ENCODE peak calls at places on chromosomes 2 and 18, in ten cellular contexts. P, X, V, D, R, Z, W, L, N and G are unnamed samples.

GRCh38 chr18:55433140-55433539 is 154.9 kb downstream of the TCF4 start:
- DNase-seq in L (no peak), Z (no peak), R (no peak), D (no peak), P (no peak), X (no peak), N (no peak), V (no peak), W (no peak), G (no peak)

GRCh38 chr2:136214284-136214683 is 96.3 kb upstream of the CXCR4 start:
- DNase-seq in L (no peak), N (no peak), W (no peak), P (no peak), R (peak; percentile 48), D (no peak), V (no peak), Z (no peak), X (no peak), G (peak; percentile 25)

GRCh38 chr2:173914055-173914922 is 50.9 kb downstream of the SP3 start:
- DNase-seq in Z (no peak), P (peak; percentile 37), L (no peak), N (no peak), R (no peak), D (no peak), V (no peak), W (no peak), X (no peak), G (no peak)

GRCh38 chr2:186570587-186570986 is 19.3 kb upstream of the ITGAV start:
- DNase-seq in W (no peak), V (no peak), X (no peak), Z (peak; percentile 64), D (no peak), L (no peak), P (no peak), R (peak; percentile 44), N (no peak), G (no peak)

GRCh38 chr2:144648837-144649485 is 129.0 kb upstream of the ZEB2 start:
- DNase-seq in Z (no peak), W (no peak), D (no peak), P (no peak), X (no peak), N (no peak), V (no peak), L (no peak), R (no peak), G (no peak)

GRCh38 chr18:39721712-39722111 is 2156.1 kb upstream of the CELF4 start:
- DNase-seq in Z (no peak), V (no peak), N (no peak), D (no peak), R (no peak), W (no peak), L (no peak), X (no peak), P (no peak), G (no peak)

GRCh38 chr2:21423854-21424253 is 300.1 kb downstream of the TDRD15 start:
- DNase-seq in Z (no peak), N (no peak), L (no peak), P (no peak), D (no peak), W (no peak), X (no peak), R (no peak), V (no peak), G (no peak)

GRCh38 chr2:233807966-233808892 is 30.1 kb downstream of the MROH2A start:
- DNase-seq in R (no peak), D (no peak), W (no peak), P (no peak), V (no peak), N (peak; percentile 30), X (no peak), Z (no peak), L (no peak), G (no peak)

GRCh38 chr2:51795248-51795888 is 763.4 kb upstream of the NRXN1 start:
- DNase-seq in L (no peak), N (peak; percentile 92), D (peak; percentile 36), W (no peak), V (no peak), X (no peak), P (peak; percentile 16), Z (no peak), R (peak; percentile 15), G (no peak)

GRCh38 chr18:30908381-30908780 is 134.2 kb downstream of the DSC3 start:
- DNase-seq in W (no peak), V (no peak), L (no peak), N (no peak), Z (no peak), D (no peak), P (no peak), R (no peak), X (no peak), G (no peak)

GRCh38 chr18:54303408-54303807 is 34.1 kb downstream of the POLI start:
- DNase-seq in X (no peak), V (no peak), R (no peak), D (no peak), L (no peak), Z (no peak), N (no peak), P (no peak), W (no peak), G (no peak)

GRCh38 chr2:203590496-203590895 is 55.4 kb upstream of the RAPH1 start:
- DNase-seq in L (no peak), Z (no peak), V (no peak), P (no peak), R (no peak), D (no peak), X (no peak), W (no peak), N (no peak), G (no peak)

GRCh38 chr2:46811379-46812310 is 104.0 kb downstream of the MCFD2 start:
- DNase-seq in D (no peak), L (no peak), W (no peak), P (no peak), N (peak; percentile 9), R (no peak), Z (no peak), V (no peak), X (no peak), G (no peak)

GRCh38 chr2:232877940-232878511 is 8.0 kb downstream of the SNORC start:
- DNase-seq in N (no peak), V (no peak), R (no peak), X (peak; percentile 4), W (no peak), P (no peak), D (no peak), Z (no peak), L (no peak), G (no peak)

GRCh38 chr2:47833516-47833968 is 50.6 kb downstream of the MSH6 start:
- DNase-seq in Z (no peak), R (no peak), D (no peak), X (no peak), W (no peak), L (no peak), V (peak; percentile 9), P (no peak), N (no peak), G (peak; percentile 52)

GRCh38 chr2:47842846-47843245 is 59.9 kb downstream of the MSH6 start:
- DNase-seq in X (no peak), R (no peak), L (no peak), D (no peak), P (no peak), V (no peak), W (no peak), N (no peak), Z (no peak), G (no peak)

GRCh38 chr2:47844162-47844561 is 61.2 kb downstream of the MSH6 start:
- DNase-seq in N (no peak), D (no peak), W (no peak), Z (no peak), V (no peak), P (no peak), X (no peak), R (no peak), L (no peak), G (no peak)

GRCh38 chr2:47838249-47838648 is 55.3 kb downstream of the MSH6 start:
- DNase-seq in V (no peak), P (no peak), X (no peak), R (no peak), Z (no peak), W (no peak), D (no peak), N (no peak), L (no peak), G (no peak)
- H3K36me3 ChIP-seq in V (peaks cover 40% of the 10 kb centered on the region), P (no peaks in the 10 kb centered on the region), X (no peaks in the 10 kb centered on the region), R (no peaks in the 10 kb centered on the region), Z (peaks cover 15% of the 10 kb centered on the region), W (peaks cover 70% of the 10 kb centered on the region), D (peaks cover 54% of the 10 kb centered on the region), N (peaks cover 67% of the 10 kb centered on the region), L (no peaks in the 10 kb centered on the region), G (peaks cover 6% of the 10 kb centered on the region)

GRCh38 chr2:130391872-130392670 is 36.2 kb downstream of the PTPN18 start:
- DNase-seq in X (no peak), W (no peak), N (peak; percentile 48), P (peak; percentile 43), R (peak; percentile 62), L (no peak), Z (no peak), V (no peak), D (peak; percentile 45), G (no peak)
- TF ChIP-seq CTCF in X (no peak), W (no peak), N (no peak), P (no peak), R (no peak), L (no peak), Z (peak; percentile 34), V (no peak), D (peak; percentile 16), G (peak; percentile 2)

GRCh38 chr2:70936979-70937811 is 1.5 kb downstream of the ATP6V1B1 start:
- DNase-seq in X (no peak), P (peak; percentile 55), R (peak; percentile 30), Z (no peak), L (no peak), W (no peak), D (no peak), V (no peak), N (peak; percentile 61), G (no peak)

GRCh38 chr2:70936165-70936978 is 672 bp downstream of the ATP6V1B1 start:
- DNase-seq in L (no peak), N (peak; percentile 46), Z (no peak), X (no peak), D (no peak), W (no peak), V (no peak), P (no peak), R (no peak), G (no peak)

GRCh38 chr2:70932631-70933230 is 3.0 kb upstream of the ATP6V1B1 start:
- DNase-seq in X (no peak), P (no peak), W (no peak), V (no peak), Z (no peak), D (no peak), L (no peak), R (no peak), N (peak; percentile 36), G (no peak)

GRCh38 chr2:70935468-70936164 is at the start of gene ATP6V1B1:
- DNase-seq in L (peak; percentile 47), D (peak; percentile 37), X (no peak), Z (no peak), W (no peak), R (peak; percentile 44), V (no peak), N (peak; percentile 83), P (peak; percentile 28), G (no peak)

GRCh38 chr2:70934981-70935380 is 719 bp upstream of the ATP6V1B1 start:
- DNase-seq in L (no peak), N (no peak), W (no peak), Z (no peak), R (no peak), P (no peak), V (no peak), D (no peak), X (no peak), G (no peak)
- H3K27me3 ChIP-seq in L (peaks cover 33% of the 10 kb centered on the region), N (peaks cover 17% of the 10 kb centered on the region), W (no peaks in the 10 kb centered on the region), Z (no peaks in the 10 kb centered on the region), R (peaks cover 18% of the 10 kb centered on the region), P (no peaks in the 10 kb centered on the region), V (peaks cover 5% of the 10 kb centered on the region), D (peaks cover 3% of the 10 kb centered on the region), X (peaks cover 23% of the 10 kb centered on the region), G (no peaks in the 10 kb centered on the region)

GRCh38 chr2:112656679-112657078 is 10.9 kb downstream of the SLC20A1 start:
- DNase-seq in P (no peak), D (no peak), Z (no peak), V (no peak), W (no peak), N (no peak), L (no peak), X (no peak), R (no peak), G (no peak)
- H3K36me3 ChIP-seq in P (peaks cover 10% of the 10 kb centered on the region), D (peaks cover 67% of the 10 kb centered on the region), Z (peaks cover 91% of the 10 kb centered on the region), V (peaks cover 44% of the 10 kb centered on the region), W (peaks cover 95% of the 10 kb centered on the region), N (peaks cover 89% of the 10 kb centered on the region), L (peaks cover 4% of the 10 kb centered on the region), X (peaks cover 9% of the 10 kb centered on the region), R (no peaks in the 10 kb centered on the region), G (peaks cover 18% of the 10 kb centered on the region)